ENCODE peak calls at places on chromosomes 2 and 18, in five cellular contexts. Q is K562, T is HepG2, J is A549, C is GM12878. P is an unnamed sample.

GRCh38 chr18:63095768-63096167 is 223.8 kb downstream of the BCL2 start:
- DNase-seq in Q (no peak), C (no peak), J (no peak), T (no peak), P (no peak)

GRCh38 chr18:72502671-72503431 is 41.3 kb downstream of the CBLN2 start:
- DNase-seq in J (no peak), Q (no peak), C (no peak), T (no peak), P (no peak)

GRCh38 chr2:215868886-215869285 is 144.5 kb downstream of the MREG start:
- DNase-seq in C (no peak), J (no peak), Q (no peak), T (no peak), P (no peak)

GRCh38 chr2:2873450-2873811 is 504.2 kb downstream of the EIPR1 start:
- DNase-seq in Q (no peak), C (no peak), T (no peak), J (no peak), P (no peak)

GRCh38 chr2:158714420-158714819 is 80.7 kb upstream of the DAPL1 start:
- DNase-seq in C (no peak), T (no peak), Q (no peak), J (no peak), P (no peak)

GRCh38 chr2:11862049-11862448 is 115.6 kb downstream of the LPIN1 start:
- DNase-seq in C (peak; percentile 68), J (no peak), Q (no peak), T (no peak), P (no peak)

GRCh38 chr18:61551586-61551985 is 218.4 kb downstream of the CDH20 start:
- DNase-seq in T (peak; percentile 46), J (peak; percentile 39), Q (peak; percentile 32), C (peak; percentile 7), P (peak; percentile 91)

GRCh38 chr2:41865263-41865662 is 182.6 kb upstream of the PKDCC start:
- DNase-seq in C (no peak), Q (no peak), T (no peak), J (no peak), P (peak; percentile 56)

GRCh38 chr2:11022874-11023273 is 111.1 kb downstream of the KCNF1 start:
- DNase-seq in T (peak; percentile 13), Q (no peak), C (no peak), J (no peak), P (no peak)

GRCh38 chr2:171523339-171523931 is 1.2 kb downstream of the CYBRD1 start:
- DNase-seq in J (peak; percentile 46), C (no peak), Q (peak; percentile 67), T (peak; percentile 21), P (peak; percentile 83)

GRCh38 chr2:67394734-67395133 is 2.4 kb upstream of the ETAA1 start:
- DNase-seq in C (no peak), T (no peak), J (no peak), Q (no peak), P (no peak)

GRCh38 chr2:210421916-210422315 is 54.6 kb downstream of the LANCL1 start:
- DNase-seq in J (no peak), Q (no peak), C (no peak), T (peak; percentile 9), P (no peak)

GRCh38 chr18:34223164-34223892 is 1.4 kb downstream of the NOL4 start:
- DNase-seq in C (no peak), T (no peak), Q (no peak), J (no peak), P (peak; percentile 80)

GRCh38 chr2:242017086-242017485 is 147.6 kb downstream of the RTP5 start:
- DNase-seq in Q (no peak), T (no peak), C (no peak), J (no peak), P (no peak)

GRCh38 chr18:74331404-74331803 is 15.8 kb downstream of the C18orf63 start:
- DNase-seq in C (no peak), T (peak; percentile 43), J (peak; percentile 4), Q (no peak), P (peak; percentile 38)

GRCh38 chr18:51342815-51343214 is 145.3 kb upstream of the MEX3C start:
- DNase-seq in T (peak; percentile 7), J (peak; percentile 4), Q (no peak), C (no peak), P (no peak)

GRCh38 chr2:232876071-232876977 is 6.3 kb downstream of the SNORC start:
- DNase-seq in J (peak; percentile 47), T (no peak), C (no peak), Q (no peak), P (peak; percentile 65)

GRCh38 chr2:73766994-73767393 is 12.9 kb downstream of the DUSP11 start:
- DNase-seq in T (no peak), C (no peak), J (no peak), Q (no peak), P (no peak)

GRCh38 chr18:9665311-9665710 is 42.8 kb upstream of the RAB31 start:
- DNase-seq in T (peak; percentile 13), Q (no peak), C (no peak), J (no peak), P (no peak)

GRCh38 chr18:38961880-38962279 is 1396.3 kb upstream of the CELF4 start:
- DNase-seq in J (no peak), C (no peak), Q (no peak), T (no peak), P (peak; percentile 61)

GRCh38 chr2:147696426-147696825 is 148.4 kb upstream of the ACVR2A start:
- DNase-seq in Q (no peak), J (no peak), T (no peak), C (no peak), P (no peak)

GRCh38 chr2:160700006-160700405 is 206.4 kb upstream of the RBMS1 start:
- DNase-seq in J (no peak), Q (no peak), C (no peak), T (no peak), P (no peak)

GRCh38 chr2:433216-433615 is 145.3 kb upstream of the ALKAL2 start:
- DNase-seq in T (no peak), Q (no peak), J (no peak), C (no peak), P (no peak)

GRCh38 chr2:120976501-120977307 is 241.0 kb downstream of the GLI2 start:
- DNase-seq in Q (no peak), J (no peak), C (no peak), T (no peak), P (no peak)

GRCh38 chr2:206392118-206392517 is 51.2 kb upstream of the ADAM23 start:
- DNase-seq in T (peak; percentile 62), J (peak; percentile 59), Q (peak; percentile 25), C (no peak), P (peak; percentile 87)

DNA sequence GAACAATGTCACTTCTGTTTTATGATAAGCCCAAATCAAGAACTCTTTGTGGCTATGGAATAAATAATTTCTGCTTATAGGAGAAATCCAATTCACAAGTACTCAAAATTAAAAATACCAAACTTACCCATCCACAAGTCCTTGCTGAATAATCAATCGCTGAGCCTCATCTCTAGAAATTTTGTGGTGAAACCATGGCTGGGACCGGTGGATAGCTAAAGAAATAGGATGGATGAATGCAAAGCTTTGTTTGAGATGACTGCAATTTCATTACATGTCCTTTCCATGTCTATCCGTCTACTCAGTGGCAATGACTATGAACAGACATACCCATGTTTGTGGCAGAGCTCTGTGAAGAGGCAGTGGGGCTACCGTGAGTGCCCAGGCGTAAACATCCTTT is 124.4 kb downstream of the GRB14 start:
- DNase-seq in J (no peak), T (no peak), Q (no peak), C (no peak), P (no peak)
- TF ChIP-seq JUNB in J (no peak), T (no peak), Q (no peak), C (no peak), P (no peak)

DNA sequence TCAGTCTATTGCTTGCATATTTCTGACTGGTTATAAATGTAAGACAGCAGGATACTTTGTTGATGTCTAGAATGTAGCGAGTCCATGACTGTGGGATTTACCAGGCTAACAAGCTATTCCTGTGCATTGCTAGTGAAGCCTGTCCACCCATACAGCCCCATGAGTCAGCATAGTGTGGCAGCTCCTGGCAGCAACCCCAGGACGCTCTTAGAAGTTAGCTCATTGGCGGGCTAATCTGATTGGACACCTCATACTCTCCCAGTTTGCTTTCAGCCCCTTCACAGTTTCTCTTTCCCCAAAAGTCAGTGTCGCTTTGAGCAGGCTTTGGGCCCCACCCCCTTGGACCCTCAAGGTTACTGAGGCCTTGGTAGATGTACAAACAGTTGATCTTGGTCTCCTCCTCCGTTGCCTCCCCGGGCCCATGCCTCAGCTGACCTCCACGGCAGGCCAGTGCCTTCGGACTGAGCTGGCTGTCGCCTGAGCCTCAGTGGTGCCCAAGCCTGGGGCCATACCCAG is 48.0 kb downstream of the COA5 start:
- DNase-seq in T (no peak), J (no peak), Q (peak; percentile 94), C (no peak), P (no peak)
- TF ChIP-seq JUNB in T (no peak), J (no peak), Q (no peak), C (no peak), P (no peak)

DNA sequence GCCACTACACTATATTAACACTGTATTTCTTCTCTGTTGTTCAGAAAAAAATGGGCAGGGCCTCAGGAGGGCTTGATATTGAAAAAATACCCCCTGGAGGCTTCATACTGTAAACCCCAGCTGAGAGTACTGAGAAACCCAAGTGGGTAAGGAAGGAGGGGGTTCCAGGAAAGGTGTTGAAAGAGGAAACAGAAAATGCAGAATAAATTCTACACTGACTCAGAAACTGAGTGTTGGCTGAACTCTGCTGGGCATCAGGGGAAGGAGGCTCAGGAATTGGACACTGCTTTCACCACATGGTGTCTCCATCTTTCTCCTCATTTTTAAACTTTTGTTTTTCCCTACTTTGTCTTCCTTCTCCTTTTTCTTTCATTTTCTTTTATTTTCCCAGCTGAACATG is 253.7 kb downstream of the DYM start:
- DNase-seq in Q (no peak), T (no peak), C (no peak), J (no peak), P (no peak)
- TF ChIP-seq JUNB in Q (no peak), T (no peak), C (no peak), J (no peak), P (no peak)

GRCh38 chr2:109257653-109258052 is 128.6 kb downstream of the SH3RF3 start:
- DNase-seq in T (no peak), J (no peak), C (no peak), Q (no peak), P (no peak)

GRCh38 chr2:109260116-109260855 is 131.3 kb downstream of the SH3RF3 start:
- DNase-seq in T (no peak), J (no peak), C (no peak), Q (no peak), P (no peak)

GRCh38 chr2:109259671-109260070 is 130.7 kb downstream of the SH3RF3 start:
- DNase-seq in C (no peak), Q (no peak), T (no peak), J (no peak), P (no peak)

GRCh38 chr2:109258376-109258775 is 129.4 kb downstream of the SH3RF3 start:
- DNase-seq in C (no peak), T (no peak), Q (no peak), J (no peak), P (no peak)

DNA sequence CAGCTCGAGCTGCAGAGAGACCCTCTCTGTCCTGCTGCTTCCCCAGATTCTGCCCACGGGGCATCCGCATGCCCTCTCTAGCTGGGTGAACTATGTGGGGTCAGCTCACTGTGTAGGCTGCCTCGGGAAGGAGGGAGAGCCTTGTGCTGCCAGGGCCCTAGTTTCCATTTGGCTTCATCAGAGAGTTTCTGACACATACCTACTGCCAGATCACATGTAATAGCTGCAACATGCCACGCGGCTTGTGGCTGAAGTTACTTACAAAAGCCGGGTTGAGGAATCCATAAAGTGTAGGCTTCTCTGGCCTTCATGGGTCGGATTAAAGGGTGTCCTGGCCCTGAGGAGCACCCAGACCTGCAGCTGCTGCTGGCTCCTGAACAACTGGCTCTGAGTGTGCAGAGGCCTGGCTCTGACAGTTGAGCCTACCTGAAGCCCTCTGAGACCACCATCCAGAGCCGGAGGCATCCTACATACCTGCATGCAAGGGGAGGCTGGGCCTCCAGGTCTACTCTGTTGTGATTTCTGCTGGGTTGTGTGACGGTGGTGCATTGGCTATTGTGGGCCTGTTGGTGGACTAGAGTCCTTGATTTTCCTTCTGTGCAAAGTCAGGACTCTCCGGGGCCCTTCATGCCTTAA is 130.0 kb downstream of the SH3RF3 start:
- DNase-seq in T (no peak), Q (no peak), J (no peak), C (no peak), P (no peak)
- TF ChIP-seq JUNB in T (no peak), Q (no peak), J (no peak), C (no peak), P (no peak)